ENCODE peak calls at places on chromosomes 7 and 10, in eight cellular contexts. M, J, Q, O, N, K, A and S are unnamed samples.

GRCh38 chr7:150361807-150362621 is 6.6 kb upstream of the REPIN1 start:
- DNase-seq in M (no peak), J (no peak), Q (no peak), O (no peak), N (no peak), K (no peak), A (no peak), S (no peak)

GRCh38 chr10:105793071-105793470 is 1152.0 kb downstream of the SORCS3 start:
- DNase-seq in M (no peak), J (peak), Q (no peak), O (no peak), N (no peak), K (no peak), A (no peak), S (peak)

GRCh38 chr10:13913890-13914289 is 327.1 kb downstream of the PRPF18 start:
- DNase-seq in M (no peak), J (no peak), Q (no peak), O (no peak), N (no peak), K (no peak), A (no peak), S (no peak)

GRCh38 chr7:48084727-48085432 is 4.2 kb upstream of the UPP1 start:
- DNase-seq in M (peak), J (peak), Q (peak), O (peak), N (peak), K (peak), A (no peak), S (peak)

GRCh38 chr10:113094114-113094486 is 144.1 kb downstream of the TCF7L2 start:
- DNase-seq in M (no peak), J (peak), Q (peak), O (no peak), N (no peak), K (no peak), A (no peak), S (peak)

GRCh38 chr7:17497549-17498193 is 199.2 kb downstream of the AHR start:
- DNase-seq in M (no peak), J (no peak), Q (no peak), O (no peak), N (no peak), K (no peak), A (no peak), S (no peak)

GRCh38 chr7:41437257-41438196 is 265.4 kb downstream of the INHBA start:
- DNase-seq in M (no peak), J (peak), Q (no peak), O (no peak), N (peak), K (peak), A (no peak), S (peak)

GRCh38 chr10:22655312-22655973 is 58.9 kb downstream of the PIP4K2A start:
- DNase-seq in M (peak), J (peak), Q (no peak), O (no peak), N (peak), K (peak), A (no peak), S (peak)

GRCh38 chr7:114405427-114405826 is 9.2 kb upstream of the FOXP2 start:
- DNase-seq in M (no peak), J (peak), Q (peak), O (no peak), N (no peak), K (no peak), A (no peak), S (peak)

GRCh38 chr10:28077889-28078288 is 79.0 kb upstream of the ODAD2 start:
- DNase-seq in M (no peak), J (peak), Q (no peak), O (peak), N (peak), K (no peak), A (peak), S (peak)

GRCh38 chr7:4667776-4668509 is 14.2 kb upstream of the FOXK1 start:
- DNase-seq in M (no peak), J (no peak), Q (no peak), O (peak), N (peak), K (no peak), A (no peak), S (peak)

GRCh38 chr10:132460071-132460470 is 63.1 kb downstream of the PWWP2B start:
- DNase-seq in M (no peak), J (no peak), Q (no peak), O (no peak), N (no peak), K (no peak), A (no peak), S (no peak)

GRCh38 chr10:21517134-21517982 is 8.1 kb downstream of the SKIDA1 start:
- DNase-seq in M (no peak), J (peak), Q (peak), O (no peak), N (peak), K (peak), A (no peak), S (peak)

GRCh38 chr10:125154529-125154928 is 5.8 kb downstream of the CTBP2 start:
- DNase-seq in M (no peak), J (no peak), Q (no peak), O (no peak), N (no peak), K (no peak), A (no peak), S (peak)

GRCh38 chr10:19576576-19576975 is 239.7 kb upstream of the PLXDC2 start:
- DNase-seq in M (no peak), J (no peak), Q (no peak), O (no peak), N (no peak), K (no peak), A (no peak), S (no peak)